ENCODE peak calls at places on chromosomes 7 and 10, in eight cellular contexts. P, M, Y, W, Z, H, K and N are unnamed samples.

GRCh38 chr7:29723599-29723998 is 82.7 kb upstream of the WIPF3 start:
- DNase-seq in W (no peak), M (no peak), Z (no peak), Y (no peak), K (no peak), H (peak; percentile 52), P (no peak), N (no peak)

GRCh38 chr7:27163776-27164380 is 1.5 kb downstream of the HOXA9 start:
- DNase-seq in Y (peak; percentile 66), M (no peak), H (no peak), Z (no peak), W (no peak), P (no peak), K (peak; percentile 52), N (no peak)

GRCh38 chr7:4607321-4607729 is 74.8 kb upstream of the FOXK1 start:
- DNase-seq in M (no peak), K (peak; percentile 64), Y (peak; percentile 64), H (no peak), Z (no peak), W (no peak), P (no peak), N (no peak)

GRCh38 chr7:5824297-5824610 is 42.8 kb upstream of the RNF216 start:
- DNase-seq in W (no peak), M (no peak), P (no peak), Y (no peak), Z (peak; percentile 36), K (peak; percentile 61), H (no peak), N (no peak)

GRCh38 chr7:135678612-135679575 is 16.6 kb downstream of the STMP1 start:
- DNase-seq in H (no peak), Y (peak; percentile 87), W (no peak), Z (no peak), P (peak; percentile 59), K (no peak), M (peak; percentile 63), N (no peak)

GRCh38 chr10:69958232-69958902 is 94.3 kb upstream of the MACROH2A2 start:
- DNase-seq in H (peak; percentile 33), K (no peak), M (peak; percentile 67), Z (no peak), W (no peak), P (no peak), Y (no peak), N (no peak)

GRCh38 chr7:79339208-79339925 is 114.1 kb downstream of the MAGI2 start:
- DNase-seq in H (no peak), P (no peak), W (no peak), M (no peak), Y (no peak), Z (no peak), K (no peak), N (no peak)

GRCh38 chr7:20198295-20198694 is 18.9 kb downstream of the MACC1 start:
- DNase-seq in P (no peak), H (no peak), W (no peak), K (no peak), Y (no peak), M (no peak), Z (no peak), N (no peak)

GRCh38 chr7:47337531-47337930 is 244.4 kb downstream of the TNS3 start:
- DNase-seq in W (no peak), H (no peak), K (peak; percentile 32), Y (peak; percentile 51), P (no peak), M (no peak), Z (no peak), N (no peak)

GRCh38 chr10:47262606-47263295 is 37.2 kb upstream of the GDF10 start:
- DNase-seq in P (no peak), M (no peak), W (no peak), H (no peak), Z (no peak), Y (no peak), K (no peak), N (no peak)

GRCh38 chr7:149846436-149847046 is 8.4 kb downstream of the ZNF862 start:
- DNase-seq in Y (no peak), K (no peak), Z (no peak), H (no peak), M (no peak), P (no peak), W (no peak), N (no peak)

GRCh38 chr10:73998623-73999622 is 1.0 kb downstream of the VCL start:
- DNase-seq in H (no peak), M (peak; percentile 79), Z (no peak), K (peak; percentile 85), P (peak; percentile 57), W (peak; percentile 12), Y (peak; percentile 88), N (peak; percentile 71)

GRCh38 chr10:4847580-4848020 is 21.6 kb downstream of the AKR1E2 start:
- DNase-seq in Z (no peak), W (no peak), K (no peak), Y (no peak), H (no peak), P (no peak), M (peak; percentile 57), N (no peak)

GRCh38 chr10:125549656-125550055 is 133.3 kb downstream of the TEX36 start:
- DNase-seq in P (no peak), H (no peak), K (no peak), Y (no peak), Z (no peak), W (no peak), M (no peak), N (no peak)
- H3K27ac ChIP-seq in P (no peak overlapping the region), H (no peak overlapping the region), K (no peak overlapping the region), Y (no peak overlapping the region), Z (no peak overlapping the region), W (no peak overlapping the region), M (no peak overlapping the region), N (no peak overlapping the region)

DNA sequence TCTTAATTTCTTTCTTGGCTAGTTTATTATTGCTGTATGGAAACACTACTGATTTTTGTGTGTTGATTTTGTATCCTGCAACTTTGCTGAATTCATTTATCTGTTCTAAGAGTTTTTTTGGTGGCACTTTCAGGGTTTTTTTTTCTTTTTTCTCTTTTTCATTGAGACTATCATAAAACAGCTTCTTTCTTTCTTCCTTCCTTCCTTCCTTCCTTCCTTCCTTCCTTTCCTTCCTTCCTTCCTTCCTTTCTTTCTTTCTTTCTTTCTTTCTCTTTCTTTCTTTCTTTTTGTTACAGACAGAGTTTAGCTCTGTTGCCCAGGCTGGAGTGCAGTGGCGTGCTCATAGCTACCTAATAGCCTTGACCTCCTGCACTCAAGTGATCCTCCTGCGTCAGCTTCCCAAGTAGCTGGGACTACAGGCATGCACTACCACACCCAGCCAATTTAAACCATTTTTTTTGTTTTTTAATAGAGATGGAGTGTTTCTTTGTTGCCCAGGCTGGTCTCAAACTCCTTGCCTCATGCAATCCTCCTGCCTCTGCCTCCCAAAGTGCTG is 72.3 kb downstream of the ZNF503 start:
- DNase-seq in K (no peak), H (no peak), W (no peak), M (no peak), P (no peak), Y (no peak), Z (no peak), N (no peak)
- H3K27ac ChIP-seq in K (peak overlapping the region; percentile 21), H (no peak overlapping the region), W (no peak overlapping the region), M (no peak overlapping the region), P (no peak overlapping the region), Y (no peak overlapping the region), Z (no peak overlapping the region), N (no peak overlapping the region)

GRCh38 chr10:59333731-59334130 is 28.6 kb downstream of the FAM13C start:
- DNase-seq in Z (no peak), M (no peak), P (no peak), K (no peak), H (no peak), W (no peak), Y (no peak), N (no peak)

GRCh38 chr10:59335497-59335896 is 26.9 kb downstream of the FAM13C start:
- DNase-seq in Y (no peak), H (no peak), P (no peak), K (no peak), Z (no peak), W (no peak), M (no peak), N (no peak)

GRCh38 chr10:59336632-59337031 is 25.7 kb downstream of the FAM13C start:
- DNase-seq in P (no peak), Z (no peak), H (no peak), W (no peak), Y (no peak), M (no peak), K (no peak), N (no peak)

GRCh38 chr10:59340279-59340678 is 22.1 kb downstream of the FAM13C start:
- DNase-seq in P (no peak), H (no peak), Z (no peak), K (no peak), W (no peak), M (no peak), Y (no peak), N (no peak)

DNA sequence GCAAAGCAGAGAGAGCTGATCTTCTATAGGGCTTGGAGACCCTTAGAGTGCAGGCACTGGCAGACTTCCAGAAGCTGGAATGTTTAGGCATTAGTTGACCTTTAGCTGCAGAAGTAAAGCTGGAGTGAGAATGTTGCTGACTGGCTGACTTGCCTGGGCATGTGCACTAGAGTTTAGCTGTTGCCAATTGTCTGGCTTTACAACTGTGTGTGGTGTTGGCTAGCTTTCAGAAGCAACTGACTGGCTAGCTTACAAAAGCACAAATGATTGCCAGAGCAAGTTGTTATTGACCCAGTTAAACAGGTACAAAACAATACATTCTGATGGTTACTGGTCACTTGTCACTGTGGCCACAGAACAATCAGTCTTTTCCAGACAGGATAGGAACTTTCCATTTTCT is 25.1 kb downstream of the FAM13C start:
- DNase-seq in Y (no peak), M (peak; percentile 60), K (no peak), Z (no peak), W (peak; percentile 20), P (peak; percentile 5), H (no peak), N (peak; percentile 32)
- H3K27ac ChIP-seq in Y (peak overlapping the region; percentile 83), M (no peak overlapping the region), K (peak overlapping the region; percentile 21), Z (no peak overlapping the region), W (peak overlapping the region; percentile 96), P (peak overlapping the region; percentile 65), H (no peak overlapping the region), N (peak overlapping the region; percentile 22)

DNA sequence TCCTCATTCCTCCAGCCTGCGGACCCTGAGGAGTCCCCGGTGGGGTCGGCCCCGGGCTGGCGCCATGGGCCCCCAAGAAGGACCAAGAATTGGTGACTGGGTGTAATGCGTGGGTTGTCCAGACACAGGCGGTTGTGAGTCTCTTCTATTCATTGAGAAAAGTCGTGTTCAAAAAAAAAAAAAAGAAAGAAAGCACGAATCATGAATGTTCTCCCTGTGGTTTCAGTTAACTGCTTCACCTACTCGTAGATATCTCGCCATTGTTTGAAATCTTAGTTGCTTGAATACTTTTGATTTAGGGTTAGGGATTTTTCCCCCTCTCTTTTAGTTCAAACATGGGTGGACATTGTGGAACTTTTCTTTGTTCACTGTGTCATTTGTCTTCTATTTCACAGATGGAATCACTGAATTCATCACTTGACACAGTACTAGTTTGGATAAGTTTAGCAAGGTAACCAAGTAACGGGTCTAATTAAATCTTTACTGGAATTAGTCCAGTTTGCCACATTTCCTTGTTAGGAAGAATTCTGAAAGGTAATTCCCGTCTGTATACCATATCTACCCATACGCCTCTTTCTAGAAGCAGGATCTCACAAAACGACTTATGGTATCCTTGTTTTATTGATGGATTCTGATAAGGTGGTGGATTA is 775 bp downstream of the STARD3NL start:
- DNase-seq in M (no peak), H (no peak), Y (no peak), K (no peak), W (no peak), Z (peak; percentile 8), P (no peak), N (no peak)
- H3K27ac ChIP-seq in M (peak overlapping the region; percentile 78), H (peak overlapping the region; percentile 98), Y (peak overlapping the region; percentile 51), K (peak overlapping the region; percentile 95), W (peak overlapping the region; percentile 75), Z (peak overlapping the region; percentile 81), P (peak overlapping the region; percentile 92), N (peak overlapping the region; percentile 95)

GRCh38 chr7:44094365-44094764 is 9.8 kb upstream of the AEBP1 start:
- DNase-seq in P (no peak), H (no peak), M (no peak), Y (no peak), K (no peak), W (no peak), Z (no peak), N (no peak)
- H3K27ac ChIP-seq in P (peak overlapping the region; percentile 29), H (no peak overlapping the region), M (no peak overlapping the region), Y (no peak overlapping the region), K (peak overlapping the region; percentile 14), W (no peak overlapping the region), Z (no peak overlapping the region), N (no peak overlapping the region)